ENCODE peak calls at places on chromosomes 12 and 14, in six cellular contexts. H is stimulated activated CD4-positive, alpha-beta T cell treated with anti-CD3 and anti-CD28 coated beads, Interleukin-12 subunit alpha, Interleukin-12 subunit beta, amount 100 ng/mL, for 4 hours; I is T-cell; T is activated T-helper 1 cell treated with anti-CD3 and anti-CD28 coated beads, Interleukin-12 subunit alpha, Interleukin-12 subunit beta, Interleukin-2, Interleukin-4 antibody, amounts not matched to agents 30 ng/mL and 10 ng/mL and 1 ng/mL, durations not matched to agents 14 hours and 24 hours and 36 hours; P is effector CD4-positive, alpha-beta T cell; R is Daoy. C is an unnamed sample.

GRCh38 chr14:58488550-58488949 is 61.0 kb downstream of the KIAA0586 start:
- DNase-seq in H (no peak), I (no peak), T (no peak), P (no peak), R (peak; percentile 84), C (no peak)

GRCh38 chr14:101087614-101088394 is 184.3 kb upstream of the RTL1 start:
- DNase-seq in H (no peak), I (no peak), T (no peak), P (no peak), R (no peak), C (peak; percentile 9)

GRCh38 chr14:73833530-73834257 is 17.9 kb upstream of the PTGR2 start:
- DNase-seq in H (no peak), I (no peak), T (no peak), P (no peak), R (peak; percentile 97), C (no peak)

GRCh38 chr12:96294831-96295230 is 100.7 kb downstream of the ELK3 start:
- DNase-seq in H (no peak), I (no peak), T (no peak), P (no peak), R (no peak), C (no peak)

GRCh38 chr14:21436567-21437062 is 19.3 kb downstream of the CHD8 start:
- DNase-seq in H (no peak), I (no peak), T (no peak), P (no peak), R (no peak), C (no peak)

GRCh38 chr14:56131865-56132830 is 13.9 kb downstream of the PELI2 start:
- DNase-seq in H (no peak), I (no peak), T (no peak), P (no peak), R (no peak), C (no peak)

GRCh38 chr12:58388261-58388660 is 446.9 kb downstream of the ATP23 start:
- DNase-seq in H (no peak), I (no peak), T (no peak), P (no peak), R (no peak), C (no peak)

GRCh38 chr12:119365451-119365850 is 30.9 kb downstream of the CCDC60 start:
- DNase-seq in H (no peak), I (no peak), T (no peak), P (no peak), R (no peak), C (no peak)